ENCODE peak calls at places on chromosomes 2 and 18, in four cellular contexts. M is GM12878, G is K562, L is HepG2. S is an unnamed sample.

GRCh38 chr18:14962626-14963025 is 214.7 kb downstream of the ANKRD30B start:
- DNase-seq in M (no peak), G (no peak), L (no peak), S (no peak)

GRCh38 chr2:240623531-240624010 is 1.7 kb upstream of the GPR35 start:
- DNase-seq in M (no peak), G (no peak), L (no peak), S (no peak)

GRCh38 chr18:10140928-10141327 is 227.1 kb downstream of the VAPA start:
- DNase-seq in M (no peak), G (no peak), L (peak; percentile 85), S (no peak)

GRCh38 chr2:219018726-219019125 is 22.6 kb downstream of the CFAP65 start:
- DNase-seq in M (no peak), G (no peak), L (no peak), S (no peak)

GRCh38 chr2:134217924-134218323 is 35.9 kb upstream of the MGAT5 start:
- DNase-seq in M (no peak), G (no peak), L (no peak), S (no peak)

GRCh38 chr2:214569419-214570035 is 158.7 kb downstream of the VWC2L start:
- DNase-seq in M (no peak), G (no peak), L (no peak), S (no peak)

GRCh38 chr18:33375829-33376228 is 64.7 kb downstream of the CCDC178 start:
- DNase-seq in M (no peak), G (no peak), L (no peak), S (no peak)

GRCh38 chr2:205683991-205684390 is 1.7 kb downstream of the NRP2 start:
- DNase-seq in M (no peak), G (no peak), L (no peak), S (no peak)

GRCh38 chr2:163348843-163349395 is 386.9 kb downstream of the FIGN start:
- DNase-seq in M (no peak), G (no peak), L (peak; percentile 34), S (peak; percentile 41)

GRCh38 chr2:16737812-16738211 is 72.2 kb upstream of the CYRIA start:
- DNase-seq in M (no peak), G (no peak), L (no peak), S (no peak)

GRCh38 chr2:10493636-10494281 is 45.6 kb upstream of the ODC1 start:
- DNase-seq in M (peak; percentile 56), G (no peak), L (peak; percentile 68), S (no peak)

GRCh38 chr18:8988262-8988871 is 114.1 kb upstream of the NDUFV2 start:
- DNase-seq in M (no peak), G (peak; percentile 46), L (peak; percentile 46), S (peak; percentile 92)

GRCh38 chr2:236841389-236841788 is 244.3 kb upstream of the COPS8 start:
- DNase-seq in M (no peak), G (no peak), L (no peak), S (no peak)

DNA sequence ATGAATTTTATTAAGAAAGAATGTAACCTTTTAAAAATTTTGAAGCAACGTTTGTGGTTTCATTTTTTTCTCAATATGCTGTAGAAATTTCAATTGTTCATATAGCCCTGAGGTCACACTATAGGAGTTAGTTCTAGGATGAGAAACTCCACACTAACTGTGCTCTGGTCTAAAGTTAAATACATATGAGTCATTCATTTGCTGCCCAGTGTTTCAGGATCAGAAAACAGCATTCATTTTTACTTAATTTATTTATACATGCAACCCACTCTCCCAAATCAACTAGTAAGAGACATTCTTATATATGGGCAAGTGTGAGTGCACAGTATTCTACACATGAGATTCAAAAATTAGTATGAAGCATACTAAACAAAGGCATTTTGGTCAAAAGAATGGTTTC is 137.9 kb downstream of the DOCK10 start:
- DNase-seq in M (no peak), G (no peak), L (no peak), S (no peak)
- TF ChIP-seq CREB1 in M (no peak), G (no peak), L (no peak), S (no peak)

DNA sequence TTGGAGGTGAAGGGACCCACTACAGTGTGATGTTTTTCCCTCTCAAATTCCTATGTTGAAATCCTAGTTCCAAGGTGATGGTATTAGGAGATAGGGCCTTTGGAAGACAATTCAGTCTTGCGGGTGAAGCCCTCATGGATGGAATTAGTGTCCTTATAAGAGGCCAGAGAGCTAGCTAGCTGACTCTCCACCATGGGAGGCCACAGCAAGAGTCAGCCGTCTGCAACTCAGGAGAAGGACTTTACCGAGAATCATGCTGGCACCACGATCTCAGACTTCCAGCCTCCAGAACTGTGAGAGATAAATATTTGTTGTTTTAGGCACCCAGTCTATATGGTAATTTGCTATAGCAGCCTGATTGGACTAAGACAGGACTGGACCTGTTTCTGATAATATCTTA is 461.4 kb downstream of the TSN start:
- DNase-seq in M (no peak), G (no peak), L (no peak), S (no peak)
- TF ChIP-seq POLR2AphosphoS5 in M (no peak), G (no peak), L (no peak), S (no peak)

GRCh38 chr2:54459037-54459441 is 2.9 kb downstream of the SPTBN1 start:
- DNase-seq in M (no peak), G (no peak), L (no peak), S (no peak)
- TF ChIP-seq CREB1 in M (no peak), G (no peak), L (no peak), S (no peak)

GRCh38 chr2:101026923-101027469 is 24.9 kb downstream of the RPL31 start:
- DNase-seq in M (no peak), G (no peak), L (no peak), S (no peak)
- TF ChIP-seq POLR2AphosphoS5 in M (no peak), G (no peak), L (no peak), S (peak; percentile 12)

GRCh38 chr18:28511421-28511821 is 334.5 kb upstream of the CDH2 start:
- DNase-seq in M (no peak), G (no peak), L (no peak), S (no peak)

GRCh38 chr18:28514699-28515098 is 337.8 kb upstream of the CDH2 start:
- DNase-seq in M (no peak), G (no peak), L (no peak), S (no peak)

GRCh38 chr18:28510210-28510609 is 333.3 kb upstream of the CDH2 start:
- DNase-seq in M (no peak), G (no peak), L (no peak), S (no peak)

DNA sequence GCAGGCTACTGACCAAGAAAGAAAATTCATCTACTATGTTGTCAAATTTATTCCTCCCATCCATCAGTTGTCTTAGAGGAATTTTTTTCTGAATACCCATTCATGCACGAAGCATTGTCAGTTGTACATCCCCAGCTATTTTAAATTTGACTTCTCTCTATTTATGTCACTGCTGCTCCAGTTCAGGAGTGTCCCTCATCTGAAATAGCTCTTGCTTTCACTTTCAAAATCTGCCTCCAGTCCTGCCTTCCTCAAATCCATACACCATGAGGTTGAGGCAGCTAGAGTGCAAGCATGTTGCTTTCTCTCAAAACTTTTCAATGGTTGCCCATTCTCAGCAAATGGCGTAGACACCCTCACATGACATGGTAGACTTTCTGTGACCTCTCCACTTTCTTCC is 335.4 kb upstream of the CDH2 start:
- DNase-seq in M (peak; percentile 1), G (no peak), L (no peak), S (no peak)
- TF ChIP-seq CREB1 in M (no peak), G (no peak), L (no peak), S (no peak)

S was measured in GM23338.